ENCODE peak calls at places on chromosomes 4 and X, in four cellular contexts. D, B, R and C are unnamed samples.

GRCh38 chrX:17692709-17693346 is 44.5 kb upstream of the SCML1 start:
- DNase-seq in D (no peak), B (no peak), R (peak), C (no peak)

GRCh38 chr4:165779950-165780670 is 92.9 kb upstream of the TLL1 start:
- DNase-seq in D (no peak), B (no peak), R (peak), C (no peak)

GRCh38 chr4:151540728-151541437 is 131.9 kb downstream of the FHIP1A start:
- DNase-seq in D (no peak), B (no peak), R (peak), C (no peak)

GRCh38 chr4:14254252-14254651 is 626.7 kb upstream of the BOD1L1 start:
- DNase-seq in D (peak), B (no peak), R (peak), C (peak)

GRCh38 chr4:4330794-4331193 is 40.7 kb downstream of the ZBTB49 start:
- DNase-seq in D (no peak), B (no peak), R (no peak), C (no peak)

GRCh38 chr4:82644731-82645126 is 82.9 kb upstream of the TMEM150C start:
- DNase-seq in D (no peak), B (no peak), R (no peak), C (no peak)

GRCh38 chr4:7771056-7771455 is 168.6 kb downstream of the AFAP1 start:
- DNase-seq in D (no peak), B (no peak), R (no peak), C (no peak)

GRCh38 chr4:46844325-46844917 is 64.6 kb downstream of the COX7B2 start:
- DNase-seq in D (peak), B (no peak), R (peak), C (no peak)

GRCh38 chr4:66294626-66295025 is 624.3 kb upstream of the EPHA5 start:
- DNase-seq in D (no peak), B (no peak), R (peak), C (no peak)

GRCh38 chr4:147108409-147108808 is 162.7 kb upstream of the TTC29 start:
- DNase-seq in D (no peak), B (no peak), R (peak), C (no peak)

GRCh38 chr4:2848449-2848848 is 4.8 kb downstream of the ADD1 start:
- DNase-seq in D (no peak), B (no peak), R (peak), C (no peak)

GRCh38 chr4:94925764-94926347 is 168.1 kb downstream of the BMPR1B start:
- DNase-seq in D (no peak), B (no peak), R (no peak), C (no peak)

GRCh38 chr4:94634266-94634665 is 123.5 kb upstream of the BMPR1B start:
- DNase-seq in D (no peak), B (no peak), R (no peak), C (no peak)

GRCh38 chr4:120454788-120455187 is 388.1 kb upstream of the MAD2L1 start:
- DNase-seq in D (no peak), B (no peak), R (no peak), C (no peak)

GRCh38 chr4:28313729-28314713 is 1453.4 kb downstream of the STIM2 start:
- DNase-seq in D (no peak), B (no peak), R (peak), C (no peak)

GRCh38 chrX:72358313-72358712 is 52.6 kb upstream of the CITED1 start:
- DNase-seq in D (no peak), B (no peak), R (peak), C (no peak)

GRCh38 chr4:111323496-111323895 is 700.6 kb upstream of the PITX2 start:
- DNase-seq in D (no peak), B (no peak), R (peak), C (no peak)

GRCh38 chr4:95219109-95219508 is 329.7 kb downstream of the UNC5C start:
- DNase-seq in D (no peak), B (no peak), R (peak), C (no peak)

GRCh38 chr4:182093431-182093831 is 149.8 kb upstream of the TENM3 start:
- DNase-seq in D (peak), B (no peak), R (peak), C (no peak)

GRCh38 chr4:185215261-185215660 is 5.9 kb downstream of the SNX25 start:
- DNase-seq in D (no peak), B (no peak), R (peak), C (no peak)

GRCh38 chr4:6177587-6178197 is 22.7 kb downstream of the JAKMIP1 start:
- DNase-seq in D (peak), B (no peak), R (no peak), C (no peak)

GRCh38 chr4:3010998-3011397 is 47.6 kb downstream of the GRK4 start:
- DNase-seq in D (no peak), B (no peak), R (peak), C (no peak)

GRCh38 chr4:76813070-76813469 is 84.9 kb downstream of the SOWAHB start:
- DNase-seq in D (no peak), B (no peak), R (no peak), C (no peak)

GRCh38 chr4:108292229-108292628 is 123.5 kb upstream of the LEF1 start:
- DNase-seq in D (no peak), B (no peak), R (peak), C (no peak)

GRCh38 chr4:79869597-79870336 is 203.3 kb downstream of the ANTXR2 start:
- DNase-seq in D (no peak), B (no peak), R (no peak), C (no peak)

GRCh38 chr4:183823394-183823793 is 81.7 kb upstream of the STOX2 start:
- DNase-seq in D (no peak), B (no peak), R (peak), C (no peak)

GRCh38 chrX:40146471-40147398 is 49.0 kb upstream of the BCOR start:
- DNase-seq in D (no peak), B (no peak), R (peak), C (peak)

GRCh38 chrX:10566726-10567097 is 53.7 kb downstream of the MID1 start:
- DNase-seq in D (no peak), B (no peak), R (no peak), C (no peak)

GRCh38 chr4:119038465-119038864 is 97.2 kb upstream of the MYOZ2 start:
- DNase-seq in D (no peak), B (no peak), R (peak), C (no peak)

GRCh38 chr4:123618606-123619005 is 222.0 kb downstream of the SPRY1 start:
- DNase-seq in D (no peak), B (no peak), R (no peak), C (no peak)

GRCh38 chr4:174278467-174278866 is 5.0 kb downstream of the FBXO8 start:
- DNase-seq in D (no peak), B (no peak), R (peak), C (no peak)

GRCh38 chr4:183633476-183634058 is 25.4 kb downstream of the RWDD4 start:
- DNase-seq in D (no peak), B (no peak), R (no peak), C (no peak)